ENCODE peak calls at places on chromosomes 1 and 21, in six cellular contexts. E is psoas muscle, G is right lobe of liver, N is IMR-90, O is neuronal stem cell, J is prostate gland. Y is an unnamed sample. For H3K27me3, the result is how much of the 10 kb centered on the place peaks cover.

GRCh38 chr1:87403047-87403820 is 74.6 kb downstream of the LMO4 start:
- DNase-seq in O (no peak), J (no peak), E (no peak), N (no peak), G (no peak), Y (no peak)

GRCh38 chr21:41449613-41450012 is 23.6 kb downstream of the MX1 start:
- DNase-seq in G (no peak), N (no peak), O (no peak), E (no peak), J (no peak), Y (no peak)

GRCh38 chr1:97441966-97442365 is 478.9 kb downstream of the DPYD start:
- DNase-seq in G (no peak), N (no peak), O (no peak), E (no peak), J (no peak), Y (no peak)

GRCh38 chr1:215290018-215290417 is 207.5 kb downstream of the KCNK2 start:
- DNase-seq in G (no peak), E (no peak), J (no peak), N (peak), O (no peak), Y (no peak)

GRCh38 chr1:216682694-216683243 is 40.5 kb downstream of the ESRRG start:
- DNase-seq in E (no peak), J (no peak), G (no peak), O (no peak), N (no peak), Y (no peak)

GRCh38 chr1:213958346-213958745 is 29.4 kb upstream of the PROX1 start:
- DNase-seq in O (no peak), E (no peak), G (no peak), J (no peak), N (no peak), Y (no peak)

GRCh38 chr1:18885311-18886002 is 16.9 kb downstream of the ALDH4A1 start:
- DNase-seq in J (no peak), E (no peak), G (no peak), O (no peak), N (no peak), Y (no peak)

GRCh38 chr1:150221552-150221951 is 14.4 kb downstream of the ANP32E start:
- DNase-seq in J (no peak), O (no peak), E (no peak), G (no peak), N (peak), Y (no peak)

GRCh38 chr1:156360534-156360933 is 8.5 kb upstream of the RHBG start:
- DNase-seq in O (no peak), J (no peak), G (no peak), N (no peak), E (no peak), Y (no peak)

GRCh38 chr1:183096351-183096750 is 73.1 kb downstream of the LAMC1 start:
- DNase-seq in E (no peak), J (no peak), G (no peak), N (no peak), O (no peak), Y (no peak)

GRCh38 chr1:3355089-3355488 is 99.4 kb upstream of the ARHGEF16 start:
- DNase-seq in N (no peak), J (no peak), O (no peak), E (no peak), G (no peak), Y (no peak)

GRCh38 chr1:29644812-29645211 is 408.5 kb downstream of the PTPRU start:
- DNase-seq in N (no peak), J (no peak), O (no peak), G (no peak), E (no peak), Y (no peak)

GRCh38 chr1:67721650-67722291 is 36.8 kb downstream of the GADD45A start:
- DNase-seq in O (no peak), G (no peak), E (no peak), J (no peak), N (no peak), Y (no peak)

GRCh38 chr1:212819704-212820103 is 27.7 kb downstream of the SPATA45 start:
- DNase-seq in N (peak), E (no peak), J (no peak), G (no peak), O (no peak), Y (no peak)

GRCh38 chr1:18386591-18386990 is 94.1 kb upstream of the KLHDC7A start:
- DNase-seq in E (no peak), G (no peak), O (no peak), N (no peak), J (no peak), Y (no peak)

GRCh38 chr1:50023292-50024159 is at the start of gene AGBL4:
- DNase-seq in G (peak), O (peak), N (no peak), E (peak), J (peak), Y (no peak)

GRCh38 chr1:171486048-171486519 is 754 bp downstream of the PRRC2C start:
- DNase-seq in J (peak), N (peak), G (no peak), E (no peak), O (peak), Y (peak)

GRCh38 chr1:20616468-20617156 is 16.6 kb upstream of the PINK1 start:
- DNase-seq in J (no peak), G (no peak), N (peak), E (no peak), O (no peak), Y (no peak)

GRCh38 chr21:33029975-33030461 is 4.3 kb downstream of the OLIG2 start:
- DNase-seq in J (no peak), O (no peak), G (no peak), N (no peak), E (no peak), Y (no peak)
- H3K27me3 ChIP-seq in J (half or more), O (half or more), G (under half), N (half or more), E (under half), Y (under half)

DNA sequence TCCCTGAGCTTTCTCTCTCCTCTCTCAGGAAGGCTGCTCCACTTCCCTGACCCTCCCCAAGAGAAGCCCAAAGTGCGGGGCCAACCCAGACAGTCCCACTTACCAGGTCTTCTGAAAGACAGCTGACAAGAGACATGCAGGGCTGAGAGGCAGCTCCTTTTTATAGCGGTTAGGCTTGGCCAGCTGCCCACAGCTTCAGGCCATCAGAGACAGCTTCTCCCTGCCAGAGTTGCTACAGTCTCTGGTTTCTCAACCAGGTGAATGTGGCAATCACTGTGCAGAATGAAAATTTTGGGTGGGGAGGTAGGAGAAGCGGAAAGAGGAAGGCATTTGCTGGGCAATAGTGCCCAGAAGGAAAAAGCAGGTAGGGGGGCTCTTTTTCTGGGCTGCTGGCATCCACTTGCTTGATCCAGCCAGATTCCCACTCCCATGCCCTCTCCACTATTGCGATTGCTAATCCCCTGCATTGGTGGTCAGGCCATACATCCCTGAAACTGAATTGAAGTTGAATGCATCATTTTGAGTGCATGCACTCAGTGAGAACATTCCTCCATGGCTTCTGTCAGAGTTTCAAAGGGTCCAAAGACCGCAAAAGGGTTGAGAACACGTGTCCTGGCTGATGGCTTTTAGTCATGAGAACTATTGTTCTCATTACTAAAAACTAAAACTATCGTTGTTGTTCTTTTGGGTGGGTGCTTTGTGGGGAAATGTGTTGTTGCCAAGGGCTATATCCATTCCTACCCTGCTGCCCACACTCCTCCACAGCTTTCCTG is at the start of gene S100A8:
- DNase-seq in E (peak), N (no peak), G (peak), J (peak), O (no peak), Y (no peak)
- H3K4me3 ChIP-seq in E (no peak), N (no peak), G (no peak), J (no peak), O (no peak), Y (no peak)

GRCh38 chr1:26408604-26409003 is 2.0 kb upstream of the LIN28A start:
- DNase-seq in G (peak), J (peak), E (peak), O (peak), N (peak), Y (no peak)
- H3K27me3 ChIP-seq in G (under half), J (under half), E (under half), O (under half), N (under half), Y (under half)

DNA sequence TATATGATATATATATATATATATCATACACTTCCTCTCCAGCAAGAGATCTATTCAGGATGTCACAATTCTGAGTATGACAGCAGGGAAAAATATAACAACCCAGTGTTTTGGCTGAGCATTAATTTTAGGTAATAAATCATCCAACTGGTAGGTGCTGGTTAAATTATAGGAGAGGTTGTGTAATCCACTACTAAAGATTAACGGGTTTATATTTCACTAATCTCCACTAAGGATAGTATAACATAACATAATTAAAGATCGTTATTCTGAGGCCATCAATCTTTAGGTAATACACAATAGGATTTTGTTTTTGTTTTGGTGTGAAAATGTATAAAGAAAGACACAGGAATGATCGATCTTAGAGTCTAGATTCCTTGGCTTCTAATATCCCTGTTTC is 102.2 kb downstream of the COQ8A start:
- DNase-seq in G (no peak), J (no peak), O (no peak), E (no peak), N (no peak), Y (no peak)
- H3K4me3 ChIP-seq in G (no peak), J (no peak), O (no peak), E (no peak), N (no peak), Y (no peak)

DNA sequence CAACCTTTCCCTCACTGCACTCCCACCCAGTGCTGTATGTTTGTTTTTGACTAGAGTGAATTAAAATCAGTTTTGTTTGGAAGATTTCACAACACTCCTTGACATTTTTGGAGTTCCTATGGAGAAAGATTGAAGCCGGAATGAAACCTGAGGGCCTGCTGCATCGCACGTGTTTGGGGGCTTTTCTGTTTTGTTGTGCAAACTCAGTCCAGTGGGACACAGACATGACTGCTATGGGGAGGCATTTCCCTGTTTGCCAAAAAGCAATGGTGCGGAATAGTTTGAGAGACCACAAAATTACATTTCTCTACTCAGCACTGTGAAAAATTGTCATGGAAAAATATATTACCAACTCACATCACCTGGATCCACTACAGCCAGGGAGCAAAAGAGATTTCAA is 43.8 kb upstream of the KCNE2 start:
- DNase-seq in O (no peak), G (no peak), E (no peak), N (no peak), J (no peak), Y (no peak)
- H3K27me3 ChIP-seq in O (under half), G (under half), E (under half), N (under half), J (under half), Y (under half)

DNA sequence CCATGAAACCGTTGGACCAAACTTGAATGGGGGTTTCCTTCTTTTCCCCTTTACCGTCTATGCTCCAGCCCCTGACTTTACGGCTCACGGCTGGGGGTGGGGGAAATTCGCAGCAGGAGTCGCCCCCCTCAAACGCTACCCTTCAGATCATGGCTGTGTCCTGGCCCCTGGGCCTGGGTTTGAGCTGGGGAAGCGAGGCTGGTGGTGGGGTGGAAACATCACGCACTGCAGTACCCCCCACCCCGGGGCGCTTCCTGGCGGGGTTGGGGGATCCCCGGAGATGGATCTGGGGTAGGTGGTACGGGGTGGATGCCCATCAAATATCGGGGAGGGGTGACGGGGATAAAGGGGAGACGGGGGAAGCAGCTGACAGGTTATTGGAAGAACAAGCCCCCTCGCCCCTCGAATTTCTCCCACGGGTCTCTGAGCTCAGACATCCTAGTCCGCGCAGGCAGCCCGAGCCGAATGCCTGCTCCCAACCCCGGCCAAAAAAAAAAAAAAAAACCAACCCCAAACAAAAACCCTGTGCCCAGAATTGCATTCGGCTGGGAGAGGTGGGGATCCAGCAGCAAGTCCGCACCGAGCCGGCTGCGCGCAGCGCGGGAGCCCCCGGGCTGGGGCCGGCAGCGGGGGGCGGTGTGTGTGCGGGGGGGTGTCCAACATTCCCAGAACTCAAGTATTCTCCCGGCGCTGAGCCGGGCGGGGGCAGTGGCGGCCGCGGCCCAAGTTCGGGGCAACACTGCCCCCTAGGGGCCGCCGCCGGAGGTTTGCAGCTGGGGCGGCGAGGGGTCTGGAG is 59.0 kb upstream of the ACOT11 start:
- DNase-seq in O (peak), J (peak), G (peak), E (peak), N (peak), Y (peak)
- H3K4me3 ChIP-seq in O (peak), J (peak), G (peak), E (peak), N (peak), Y (peak)

GRCh38 chr1:245332085-245332484 is 177.3 kb downstream of the KIF26B start:
- DNase-seq in G (no peak), E (no peak), J (no peak), O (no peak), N (no peak), Y (no peak)
- H3K27me3 ChIP-seq in G (under half), E (under half), J (under half), O (under half), N (under half), Y (under half)

GRCh38 chr1:109501644-109502367 is 7.7 kb downstream of the AMIGO1 start:
- DNase-seq in G (no peak), J (no peak), E (no peak), N (no peak), O (no peak), Y (no peak)
- H3K4me3 ChIP-seq in G (no peak), J (no peak), E (no peak), N (no peak), O (no peak), Y (no peak)

DNA sequence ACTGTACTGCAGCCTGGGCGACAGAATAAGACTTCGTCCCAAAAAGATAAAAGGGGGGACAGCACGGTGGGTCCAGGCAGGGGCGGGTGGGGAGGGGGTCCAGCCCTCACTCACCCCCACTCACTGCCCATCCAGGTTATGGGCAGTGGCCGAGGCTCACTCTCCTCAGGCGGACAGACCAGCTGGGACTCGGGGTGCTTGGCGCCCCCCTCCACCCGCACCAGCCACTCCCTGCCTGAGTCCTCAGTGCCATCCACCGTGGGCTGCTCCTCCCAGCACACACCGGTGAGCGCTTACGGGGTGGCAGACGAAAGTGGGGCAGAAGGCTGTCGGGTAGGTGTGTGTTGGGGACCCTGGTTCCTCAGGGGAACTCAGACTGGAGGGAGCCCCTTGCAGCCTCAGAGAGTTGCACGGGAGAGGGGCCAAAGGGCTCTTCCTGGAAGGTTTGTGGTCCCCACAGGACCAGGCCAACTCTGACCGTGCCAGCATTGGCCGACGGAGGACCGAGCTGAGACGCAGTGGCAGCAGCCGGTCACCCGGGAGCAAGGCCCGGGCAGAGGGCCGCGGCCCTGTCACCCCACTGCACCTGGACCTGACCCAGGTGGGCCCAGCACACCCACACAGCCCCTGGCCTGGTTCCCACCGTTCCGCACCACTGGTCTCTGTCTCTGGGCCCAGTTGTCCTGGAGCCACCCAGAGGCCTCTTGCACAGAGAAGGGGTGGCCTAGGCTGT is 6.6 kb downstream of the PLEKHN1 start:
- DNase-seq in E (peak), N (no peak), G (peak), O (no peak), J (no peak), Y (no peak)
- H3K27me3 ChIP-seq in E (under half), N (under half), G (under half), O (under half), J (under half), Y (under half)

DNA sequence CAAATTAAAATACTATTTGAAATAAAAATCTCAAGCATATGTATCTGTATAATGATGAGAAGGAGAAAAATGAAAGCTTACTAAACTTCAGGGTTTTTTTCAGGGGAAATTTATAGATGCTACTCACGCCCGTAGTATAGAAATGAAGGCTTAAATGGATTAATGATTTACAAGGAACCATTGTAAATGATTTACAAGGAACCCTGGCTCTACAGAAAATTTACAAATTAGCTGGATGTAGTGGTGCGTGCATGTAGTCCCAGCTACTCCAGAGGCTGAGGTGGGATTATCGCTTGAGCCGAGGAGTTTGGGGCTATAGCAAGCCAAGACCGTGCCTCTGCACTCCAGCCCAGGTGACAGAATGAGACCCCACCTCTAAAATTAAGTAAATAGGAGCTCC is 150.5 kb downstream of the PCBP3 start:
- DNase-seq in N (no peak), G (no peak), J (no peak), E (no peak), O (no peak), Y (no peak)
- H3K4me3 ChIP-seq in N (no peak), G (no peak), J (no peak), E (no peak), O (no peak), Y (no peak)